ENCODE peak calls at places on chromosomes 13 and 19, in eight cellular contexts. E is HCT116, Q is Peyer's patch, T is tibial nerve, L is NB4, Z is breast epithelium, A is adrenal gland, P is esophagus muscularis mucosa. D is an unnamed sample.
A peak's percentile ranks its signal among the peaks of the same experiment; 100 is the strongest.

GRCh38 chr19:13396256-13397080 is 109.8 kb downstream of the CACNA1A start:
- DNase-seq in E (peak; percentile 72), Q (peak; percentile 52), T (peak; percentile 29), L (peak; percentile 43), Z (no peak), A (peak; percentile 51), P (no peak), D (peak; percentile 32)

GRCh38 chr13:34523401-34523800 is 418.7 kb upstream of the NBEA start:
- DNase-seq in E (no peak), Q (no peak), T (no peak), L (no peak), Z (no peak), A (no peak), P (no peak), D (no peak)

GRCh38 chr19:50555033-50555432 is 13.2 kb downstream of the LRRC4B start:
- DNase-seq in E (no peak), Q (no peak), T (no peak), L (no peak), Z (no peak), A (no peak), P (no peak), D (no peak)

GRCh38 chr13:74891610-74892009 is 590.4 kb downstream of the TBC1D4 start:
- DNase-seq in E (no peak), Q (no peak), T (no peak), L (no peak), Z (no peak), A (no peak), P (no peak), D (no peak)

GRCh38 chr19:35928507-35928906 is 7.7 kb upstream of the LRFN3 start:
- DNase-seq in E (no peak), Q (no peak), T (no peak), L (no peak), Z (no peak), A (no peak), P (no peak), D (no peak)

GRCh38 chr13:113399755-113400149 is 35.8 kb upstream of the GRTP1 start:
- DNase-seq in E (no peak), Q (peak; percentile 23), T (no peak), L (no peak), Z (no peak), A (no peak), P (no peak), D (no peak)

GRCh38 chr19:771332-771785 is 20.4 kb downstream of the MISP start:
- DNase-seq in E (peak; percentile 55), Q (no peak), T (no peak), L (peak; percentile 71), Z (no peak), A (no peak), P (no peak), D (peak; percentile 83)

GRCh38 chr13:93169980-93170379 is 56.6 kb upstream of the GPC6 start:
- DNase-seq in E (no peak), Q (no peak), T (no peak), L (no peak), Z (no peak), A (peak; percentile 20), P (no peak), D (no peak)

GRCh38 chr19:46426506-46427162 is 2.1 kb downstream of the PNMA8C start:
- DNase-seq in E (no peak), Q (no peak), T (peak; percentile 57), L (no peak), Z (no peak), A (peak; percentile 85), P (no peak), D (peak; percentile 32)

GRCh38 chr13:61880576-61881283 is 465.1 kb upstream of the PCDH20 start:
- DNase-seq in E (peak; percentile 26), Q (no peak), T (no peak), L (peak; percentile 71), Z (no peak), A (no peak), P (no peak), D (peak; percentile 28)

GRCh38 chr19:30064021-30064699 is 122.1 kb downstream of the URI1 start:
- DNase-seq in E (no peak), Q (peak; percentile 30), T (no peak), L (no peak), Z (no peak), A (no peak), P (no peak), D (no peak)

GRCh38 chr13:105202384-105202783 is 1333.1 kb downstream of the EFNB2 start:
- DNase-seq in E (peak; percentile 19), Q (no peak), T (no peak), L (peak; percentile 47), Z (no peak), A (no peak), P (no peak), D (no peak)

GRCh38 chr19:5540208-5540607 is 27.5 kb downstream of the TINCR start:
- DNase-seq in E (no peak), Q (no peak), T (no peak), L (no peak), Z (no peak), A (no peak), P (no peak), D (no peak)

GRCh38 chr19:18865973-18866799 is 29.8 kb downstream of the CERS1 start:
- DNase-seq in E (no peak), Q (peak; percentile 78), T (peak; percentile 51), L (peak; percentile 68), Z (no peak), A (no peak), P (no peak), D (peak; percentile 86)

GRCh38 chr19:18862976-18863842 is 31.4 kb downstream of the UPF1 start:
- DNase-seq in E (no peak), Q (no peak), T (no peak), L (no peak), Z (no peak), A (no peak), P (no peak), D (no peak)

GRCh38 chr19:18865106-18865972 is 30.6 kb downstream of the CERS1 start:
- DNase-seq in E (no peak), Q (no peak), T (no peak), L (no peak), Z (no peak), A (no peak), P (no peak), D (no peak)

GRCh38 chr19:18861917-18862316 is 30.2 kb downstream of the UPF1 start:
- DNase-seq in E (no peak), Q (no peak), T (no peak), L (no peak), Z (no peak), A (no peak), P (no peak), D (no peak)

GRCh38 chr19:18863843-18864362 is 32.1 kb downstream of the CERS1 start:
- DNase-seq in E (no peak), Q (no peak), T (no peak), L (no peak), Z (no peak), A (no peak), P (no peak), D (no peak)
- TF ChIP-seq POLR2A in E (no peak), Q (no peak), T (no peak), L (no peak), Z (no peak), A (no peak), P (no peak), D (no peak)

DNA sequence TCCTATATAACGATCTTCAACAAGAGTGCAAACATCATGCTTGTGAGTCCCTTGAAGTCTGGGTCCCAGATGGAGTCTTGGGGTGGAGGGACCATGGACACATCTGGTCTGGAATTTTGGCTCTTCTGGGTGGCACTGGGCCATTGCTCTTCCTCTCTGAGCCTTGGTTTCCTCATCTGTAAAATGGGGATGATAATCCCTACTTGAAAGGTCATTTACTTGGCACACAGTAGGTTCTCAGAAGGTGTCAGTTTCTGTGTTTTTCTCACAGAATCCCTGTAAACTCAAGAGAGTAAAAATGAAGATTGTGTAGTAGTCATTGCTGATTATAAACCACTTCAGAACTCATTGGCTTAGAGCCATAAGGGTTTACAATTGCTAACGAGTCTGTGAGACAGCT is 7.6 kb downstream of the CYP4F12 start:
- DNase-seq in E (no peak), Q (no peak), T (no peak), L (no peak), Z (no peak), A (no peak), P (peak; percentile 21), D (no peak)
- TF ChIP-seq POLR2A in E (no peak), Q (no peak), T (no peak), L (no peak), Z (no peak), A (no peak), P (no peak), D (no peak)

GRCh38 chr19:43619262-43620060 is at the start of gene ZNF428:
- DNase-seq in E (peak; percentile 61), Q (peak; percentile 94), T (peak; percentile 69), L (peak; percentile 88), Z (peak; percentile 82), A (peak; percentile 85), P (peak; percentile 94), D (peak; percentile 92)
- TF ChIP-seq POLR2A in E (peak; percentile 72), Q (peak; percentile 45), T (peak; percentile 82), L (peak; percentile 70), Z (no peak), A (peak; percentile 82), P (peak; percentile 41), D (peak; percentile 97)

GRCh38 chr13:50124536-50125305 is 109.5 kb downstream of the KCNRG start:
- DNase-seq in E (no peak), Q (peak; percentile 98), T (peak; percentile 93), L (peak; percentile 72), Z (no peak), A (peak; percentile 52), P (no peak), D (peak; percentile 98)

GRCh38 chr13:50126378-50127016 is 111.3 kb downstream of the KCNRG start:
- DNase-seq in E (no peak), Q (peak; percentile 55), T (no peak), L (peak; percentile 38), Z (no peak), A (peak; percentile 41), P (no peak), D (peak; percentile 80)

GRCh38 chr13:50127017-50127725 is 111.9 kb downstream of the KCNRG start:
- DNase-seq in E (no peak), Q (peak; percentile 83), T (peak; percentile 59), L (no peak), Z (no peak), A (no peak), P (no peak), D (peak; percentile 72)

GRCh38 chr13:50125306-50125555 is 110.0 kb downstream of the KCNRG start:
- DNase-seq in E (no peak), Q (no peak), T (no peak), L (no peak), Z (no peak), A (no peak), P (no peak), D (no peak)

GRCh38 chr13:50125556-50126377 is 110.5 kb downstream of the KCNRG start:
- DNase-seq in E (peak; percentile 39), Q (peak; percentile 97), T (peak; percentile 95), L (peak; percentile 98), Z (peak; percentile 86), A (peak; percentile 96), P (peak; percentile 99), D (peak; percentile 93)
- TF ChIP-seq POLR2A in E (peak; percentile 35), Q (peak; percentile 82), T (peak; percentile 85), L (peak; percentile 68), Z (peak; percentile 14), A (peak; percentile 90), P (peak; percentile 55), D (peak; percentile 86)

GRCh38 chr13:48072787-48073186 is 22.1 kb downstream of the MED4 start:
- DNase-seq in E (no peak), Q (no peak), T (no peak), L (no peak), Z (no peak), A (no peak), P (no peak), D (no peak)
- TF ChIP-seq POLR2A in E (no peak), Q (no peak), T (no peak), L (no peak), Z (no peak), A (no peak), P (no peak), D (no peak)